ENCODE peak calls at places on chromosome 20, in four cellular contexts. One of them, this sample, is unnamed.

GRCh38 chr20:60101894-60102281 is 143.7 kb downstream of the CDH26 start:
- DNase-seq in RPMI7951: peak
- DNase-seq in NCI-H774: no peak
- DNase-seq in skeletal muscle cell: no peak
- DNase-seq in this sample: no peak

GRCh38 chr20:62705626-62706025 is 3.0 kb upstream of the NTSR1 start:
- DNase-seq in RPMI7951: no peak
- DNase-seq in NCI-H774: no peak
- DNase-seq in skeletal muscle cell: no peak
- DNase-seq in this sample: no peak

GRCh38 chr20:35447082-35447789 is 8.2 kb upstream of the CEP250 start:
- DNase-seq in RPMI7951: peak
- DNase-seq in NCI-H774: peak
- DNase-seq in skeletal muscle cell: no peak
- DNase-seq in this sample: peak

GRCh38 chr20:23021941-23022340 is 13.2 kb upstream of the SSTR4 start:
- DNase-seq in RPMI7951: peak
- DNase-seq in NCI-H774: no peak
- DNase-seq in skeletal muscle cell: no peak
- DNase-seq in this sample: no peak

GRCh38 chr20:40666336-40666735 is 22.7 kb downstream of the MAFB start:
- DNase-seq in RPMI7951: no peak
- DNase-seq in NCI-H774: no peak
- DNase-seq in skeletal muscle cell: no peak
- DNase-seq in this sample: no peak

GRCh38 chr20:2795451-2795850 is 5.0 kb downstream of the CPXM1 start:
- DNase-seq in RPMI7951: no peak
- DNase-seq in NCI-H774: no peak
- DNase-seq in skeletal muscle cell: no peak
- DNase-seq in this sample: no peak

GRCh38 chr20:62066983-62067433 is 1.3 kb upstream of the TAF4 start:
- DNase-seq in RPMI7951: no peak
- DNase-seq in NCI-H774: no peak
- DNase-seq in skeletal muscle cell: no peak
- DNase-seq in this sample: no peak

GRCh38 chr20:37513764-37514359 is 7.2 kb upstream of the NNAT start:
- DNase-seq in RPMI7951: no peak
- DNase-seq in NCI-H774: no peak
- DNase-seq in skeletal muscle cell: no peak
- DNase-seq in this sample: no peak

GRCh38 chr20:6626805-6627204 is 140.7 kb upstream of the BMP2 start:
- DNase-seq in RPMI7951: no peak
- DNase-seq in NCI-H774: no peak
- DNase-seq in skeletal muscle cell: no peak
- DNase-seq in this sample: no peak

GRCh38 chr20:63017826-63018411 is 11.2 kb upstream of the BHLHE23 start:
- DNase-seq in RPMI7951: no peak
- DNase-seq in NCI-H774: no peak
- DNase-seq in skeletal muscle cell: no peak
- DNase-seq in this sample: no peak

GRCh38 chr20:58524814-58525213 is 9.6 kb upstream of the APCDD1L start:
- DNase-seq in RPMI7951: peak
- DNase-seq in NCI-H774: no peak
- DNase-seq in skeletal muscle cell: no peak
- DNase-seq in this sample: peak

GRCh38 chr20:45407783-45408645 is at the start of gene DBNDD2:
- DNase-seq in RPMI7951: no peak
- DNase-seq in NCI-H774: no peak
- DNase-seq in skeletal muscle cell: no peak
- DNase-seq in this sample: no peak

GRCh38 chr20:33169176-33169794 is 1.3 kb downstream of the BPIFA2 start:
- DNase-seq in RPMI7951: peak
- DNase-seq in NCI-H774: no peak
- DNase-seq in skeletal muscle cell: no peak
- DNase-seq in this sample: no peak

GRCh38 chr20:59087829-59088433 is 45.3 kb upstream of the PRELID3B start:
- DNase-seq in RPMI7951: peak
- DNase-seq in NCI-H774: peak
- DNase-seq in skeletal muscle cell: no peak
- DNase-seq in this sample: peak

GRCh38 chr20:63236116-63236837 is 572 bp downstream of the BIRC7 start:
- DNase-seq in RPMI7951: no peak
- DNase-seq in NCI-H774: no peak
- DNase-seq in skeletal muscle cell: no peak
- DNase-seq in this sample: no peak

GRCh38 chr20:59385461-59385860 is 85.0 kb downstream of the EDN3 start:
- DNase-seq in RPMI7951: no peak
- DNase-seq in NCI-H774: no peak
- DNase-seq in skeletal muscle cell: no peak
- DNase-seq in this sample: no peak

GRCh38 chr20:62537649-62538292 is 62.0 kb upstream of the GATA5 start:
- DNase-seq in RPMI7951: no peak
- DNase-seq in NCI-H774: no peak
- DNase-seq in skeletal muscle cell: no peak
- DNase-seq in this sample: no peak

GRCh38 chr20:50583422-50584150 is 73.4 kb downstream of the PTPN1 start:
- DNase-seq in RPMI7951: no peak
- DNase-seq in NCI-H774: no peak
- DNase-seq in skeletal muscle cell: no peak
- DNase-seq in this sample: no peak

This sample was measured in astrocyte of the cerebellum.